ENCODE peak calls at places on chromosomes 16 and 17, in four cellular contexts. B, F, K and N are unnamed samples.

GRCh38 chr16:49858200-49859129 is 2.6 kb upstream of the ZNF423 start:
- DNase-seq in B (no peak), K (peak; percentile 51), F (no peak), N (peak; percentile 50)

GRCh38 chr16:84737192-84737591 is 37.4 kb downstream of the USP10 start:
- DNase-seq in K (no peak), B (no peak), F (no peak), N (no peak)

GRCh38 chr17:59287452-59287851 is 44.0 kb upstream of the YPEL2 start:
- DNase-seq in B (no peak), K (peak; percentile 12), F (no peak), N (no peak)

GRCh38 chr16:58509256-58510096 is 5.8 kb upstream of the SETD6 start:
- DNase-seq in B (no peak), K (no peak), F (no peak), N (peak; percentile 31)

GRCh38 chr16:29848420-29849297 is 14.4 kb downstream of the CDIPT start:
- DNase-seq in F (peak; percentile 80), K (peak; percentile 80), B (peak; percentile 70), N (peak; percentile 80)

GRCh38 chr16:88744839-88745521 is 38.7 kb downstream of the CTU2 start:
- DNase-seq in K (no peak), B (no peak), F (no peak), N (no peak)

GRCh38 chr16:77191259-77191969 is 424 bp downstream of the MON1B start:
- DNase-seq in F (no peak), B (no peak), K (peak; percentile 15), N (no peak)

GRCh38 chr16:19666451-19666850 is 51.6 kb downstream of the KNOP1 start:
- DNase-seq in B (no peak), F (no peak), K (no peak), N (no peak)

GRCh38 chr17:2712300-2713043 is 908 bp upstream of the CLUH start:
- DNase-seq in B (no peak), K (no peak), F (no peak), N (no peak)

GRCh38 chr17:71176928-71177443 is 943.8 kb upstream of the SOX9 start:
- DNase-seq in K (no peak), F (no peak), B (no peak), N (no peak)

GRCh38 chr16:76913046-76913445 is 277.9 kb upstream of the MON1B start:
- DNase-seq in K (no peak), F (no peak), B (no peak), N (no peak)

GRCh38 chr17:45230787-45231480 is 9.2 kb downstream of the FMNL1 start:
- DNase-seq in K (peak; percentile 44), F (no peak), B (no peak), N (no peak)

GRCh38 chr16:47061204-47061603 is 82.5 kb downstream of the NETO2 start:
- DNase-seq in F (no peak), K (no peak), B (no peak), N (peak; percentile 23)

GRCh38 chr16:11791144-11791828 is 5.8 kb downstream of the ZC3H7A start:
- DNase-seq in K (no peak), B (no peak), F (no peak), N (peak; percentile 35)

GRCh38 chr16:81610144-81610842 is 165.7 kb downstream of the CMIP start:
- DNase-seq in K (peak; percentile 59), B (no peak), F (no peak), N (peak; percentile 69)

GRCh38 chr17:68682913-68683312 is 81.7 kb upstream of the FAM20A start:
- DNase-seq in K (no peak), B (no peak), F (no peak), N (no peak)

GRCh38 chr16:17107450-17107849 is 363.3 kb downstream of the XYLT1 start:
- DNase-seq in K (no peak), B (no peak), F (no peak), N (no peak)

GRCh38 chr16:73877148-73877547 is 419.5 kb upstream of the PSMD7 start:
- DNase-seq in F (no peak), B (no peak), K (no peak), N (no peak)

GRCh38 chr16:21626659-21627277 is 25.6 kb downstream of the IGSF6 start:
- DNase-seq in K (peak; percentile 91), B (no peak), F (peak; percentile 37), N (no peak)

GRCh38 chr17:75323043-75323591 is 33.9 kb upstream of the SLC25A19 start:
- DNase-seq in B (peak; percentile 81), K (peak; percentile 94), F (peak; percentile 84), N (peak; percentile 83)

GRCh38 chr17:5210091-5210490 is 18.4 kb upstream of the ZNF594 start:
- DNase-seq in F (no peak), K (no peak), B (no peak), N (no peak)

GRCh38 chr17:4648741-4649140 is 7.3 kb upstream of the ALOX15 start:
- DNase-seq in K (no peak), F (no peak), B (no peak), N (peak; percentile 79)

GRCh38 chr16:12735805-12736204 is 67.9 kb downstream of the CPPED1 start:
- DNase-seq in K (no peak), F (no peak), B (no peak), N (no peak)

GRCh38 chr17:55314061-55314783 is 49.5 kb downstream of the HLF start:
- DNase-seq in K (no peak), F (no peak), B (no peak), N (no peak)

GRCh38 chr17:2395258-2396170 is 5.3 kb downstream of the MNT start:
- DNase-seq in B (no peak), F (no peak), K (peak; percentile 62), N (no peak)

GRCh38 chr16:85029413-85029794 is 1.8 kb downstream of the KIAA0513 start:
- DNase-seq in K (no peak), B (peak; percentile 44), F (peak; percentile 62), N (no peak)

GRCh38 chr17:73065376-73065775 is 27.1 kb downstream of the SLC39A11 start:
- DNase-seq in F (no peak), K (no peak), B (no peak), N (peak; percentile 12)

GRCh38 chr17:29347831-29348281 is 42.3 kb upstream of the TAOK1 start:
- DNase-seq in K (peak; percentile 62), B (no peak), F (no peak), N (no peak)

GRCh38 chr16:7351572-7351971 is 18.9 kb downstream of the RBFOX1 start:
- DNase-seq in F (no peak), B (no peak), K (no peak), N (no peak)

GRCh38 chr17:36755586-36755985 is 154.2 kb downstream of the MRM1 start:
- DNase-seq in F (peak; percentile 32), K (peak; percentile 20), B (peak; percentile 4), N (no peak)

GRCh38 chr16:81786321-81786720 is 7.2 kb downstream of the PLCG2 start:
- DNase-seq in K (peak; percentile 38), F (no peak), B (no peak), N (no peak)

GRCh38 chr16:67664258-67664657 is 2.3 kb downstream of the ENKD1 start:
- DNase-seq in B (no peak), K (no peak), F (no peak), N (no peak)